ENCODE peak calls at places on chromosomes 16 and 17, in five cellular contexts. G is brain microvascular endothelial cell; I is left ventricle myocardium inferior; U is naive thymus-derived CD4-positive, alpha-beta T cell; T is fibroblast of lung. L is an unnamed sample. For H3K27me3, the result is how much of the 10 kb centered on the place peaks cover.

GRCh38 chr16:51095114-51095872 is 55.8 kb downstream of the SALL1 start:
- DNase-seq in G (no peak), I (no peak), U (no peak), T (no peak), L (no peak)

GRCh38 chr17:17837380-17837821 is 615 bp upstream of the SREBF1 start:
- DNase-seq in G (peak), I (no peak), U (no peak), T (peak), L (peak)

GRCh38 chr17:75039238-75039637 is 7.5 kb downstream of the ATP5PD start:
- DNase-seq in G (no peak), I (no peak), U (no peak), T (no peak), L (no peak)

GRCh38 chr16:609984-610383 is 20.1 kb downstream of the RAB40C start:
- DNase-seq in G (no peak), I (no peak), U (no peak), T (no peak), L (no peak)

GRCh38 chr16:72925631-72925979 is 122.3 kb downstream of the ZFHX3 start:
- DNase-seq in G (no peak), I (no peak), U (no peak), T (no peak), L (no peak)

GRCh38 chr17:72212041-72212440 is 91.2 kb downstream of the SOX9 start:
- DNase-seq in G (no peak), I (no peak), U (no peak), T (no peak), L (no peak)

GRCh38 chr17:1208966-1209365 is 29.2 kb upstream of the ABR start:
- DNase-seq in G (no peak), I (no peak), U (no peak), T (no peak), L (no peak)

GRCh38 chr16:56424404-56424765 is 960 bp downstream of the AMFR start:
- DNase-seq in G (no peak), I (no peak), U (no peak), T (peak), L (peak)

GRCh38 chr16:69607674-69608073 is 41.9 kb downstream of the NFAT5 start:
- DNase-seq in G (no peak), I (no peak), U (no peak), T (no peak), L (no peak)

GRCh38 chr16:5736209-5736608 is 638.6 kb upstream of the EEF2KMT start:
- DNase-seq in G (no peak), I (no peak), U (no peak), T (no peak), L (no peak)

GRCh38 chr16:62644030-62644812 is 608.0 kb upstream of the CDH8 start:
- DNase-seq in G (no peak), I (no peak), U (no peak), T (no peak), L (no peak)

GRCh38 chr17:69335018-69335417 is 8.1 kb upstream of the ABCA5 start:
- DNase-seq in G (no peak), I (no peak), U (no peak), T (peak), L (no peak)

GRCh38 chr16:86491643-86492030 is 18.7 kb upstream of the FOXF1 start:
- DNase-seq in G (no peak), I (no peak), U (no peak), T (no peak), L (no peak)

GRCh38 chr17:27927781-27928180 is 34.6 kb upstream of the LYRM9 start:
- DNase-seq in G (no peak), I (no peak), U (no peak), T (no peak), L (no peak)

GRCh38 chr17:41338961-41339485 is 11.6 kb downstream of the KRT33A start:
- DNase-seq in G (no peak), I (no peak), U (peak), T (no peak), L (peak)

GRCh38 chr17:12812877-12813276 is 23.6 kb downstream of the ARHGAP44 start:
- DNase-seq in G (no peak), I (no peak), U (no peak), T (no peak), L (no peak)

GRCh38 chr16:77062878-77063566 is 128.0 kb upstream of the MON1B start:
- DNase-seq in G (no peak), I (no peak), U (no peak), T (no peak), L (no peak)

GRCh38 chr17:47705536-47706481 is 11.8 kb downstream of the TBKBP1 start:
- DNase-seq in G (no peak), I (no peak), U (no peak), T (no peak), L (no peak)

GRCh38 chr16:81786868-81787267 is 7.8 kb downstream of the PLCG2 start:
- DNase-seq in G (no peak), I (no peak), U (no peak), T (peak), L (no peak)
- H3K27me3 ChIP-seq in G (under half), I (under half), U (under half), T (under half), L (under half)

GRCh38 chr17:78271419-78272160 is 40.2 kb downstream of the TMEM235 start:
- DNase-seq in G (no peak), I (no peak), U (no peak), T (no peak), L (no peak)
- H3K27ac ChIP-seq in G (no peak), I (no peak), U (peak), T (no peak), L (no peak)

GRCh38 chr17:80938556-80938955 is 53.1 kb upstream of the CHMP6 start:
- DNase-seq in G (no peak), I (no peak), U (peak), T (peak), L (no peak)
- H3K4me3 ChIP-seq in G (no peak), I (no peak), U (peak), T (no peak), L (no peak)

GRCh38 chr17:82309656-82310570 is 7.5 kb downstream of the CD7 start:
- DNase-seq in G (no peak), I (no peak), U (no peak), T (no peak), L (no peak)
- H3K27me3 ChIP-seq in G (under half), I (half or more), U (under half), T (under half), L (half or more)

GRCh38 chr16:49701867-49702494 is 153.9 kb downstream of the ZNF423 start:
- DNase-seq in G (no peak), I (peak), U (no peak), T (peak), L (no peak)

GRCh38 chr16:49700928-49701685 is 154.8 kb downstream of the ZNF423 start:
- DNase-seq in G (peak), I (no peak), U (no peak), T (peak), L (no peak)

GRCh38 chr16:49698931-49699715 is 156.8 kb downstream of the ZNF423 start:
- DNase-seq in G (peak), I (peak), U (no peak), T (peak), L (peak)

GRCh38 chr16:49699718-49700117 is 156.2 kb downstream of the ZNF423 start:
- DNase-seq in G (no peak), I (peak), U (no peak), T (no peak), L (no peak)

DNA sequence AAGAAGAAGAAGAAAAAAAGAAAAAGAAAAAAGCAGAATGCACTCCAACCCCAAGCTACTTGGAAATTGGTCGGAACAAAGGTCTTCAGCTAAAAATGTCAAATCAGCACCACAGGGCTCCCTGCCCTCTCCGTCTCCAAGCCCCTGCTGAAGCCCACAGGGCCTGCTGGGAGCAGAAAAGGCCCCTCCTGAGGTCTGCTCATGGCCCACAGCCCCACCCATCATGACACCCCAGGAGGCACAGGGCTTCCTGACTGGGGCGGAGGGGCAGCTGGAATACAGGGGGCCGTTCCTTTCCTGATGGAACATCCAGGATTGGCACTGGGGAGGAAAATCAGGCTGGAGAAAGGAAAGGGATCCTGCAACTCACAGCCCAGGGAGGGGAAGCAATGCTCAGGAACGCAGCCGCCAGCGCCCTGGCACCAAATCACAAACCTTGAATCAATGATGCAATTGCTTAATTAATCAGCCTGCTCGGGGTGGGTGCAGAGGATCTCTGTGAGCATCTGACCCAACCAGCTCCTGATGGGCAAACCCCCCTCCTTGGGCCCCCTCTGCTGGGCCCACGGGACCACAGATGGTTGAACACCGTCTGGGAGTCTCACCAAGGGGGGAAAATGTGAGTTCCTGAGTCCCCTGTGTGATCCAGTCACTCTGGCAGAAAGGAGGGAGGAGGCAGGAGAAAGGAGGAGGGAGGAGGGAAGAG is 155.5 kb downstream of the ZNF423 start:
- DNase-seq in G (no peak), I (peak), U (no peak), T (peak), L (no peak)
- H3K27ac ChIP-seq in G (no peak), I (peak), U (no peak), T (no peak), L (no peak)

GRCh38 chr17:4834621-4835020 is 1.5 kb downstream of the MINK1 start:
- DNase-seq in G (no peak), I (no peak), U (no peak), T (no peak), L (no peak)
- H3K4me3 ChIP-seq in G (peak), I (peak), U (peak), T (peak), L (peak)